ENCODE peak calls at places on chromosomes 16 and 17, in five cellular contexts. K, G, J, X and W are unnamed samples.

GRCh38 chr17:29625037-29625750 is 2.5 kb upstream of the CORO6 start:
- DNase-seq in K (no peak), G (peak; percentile 39), J (peak; percentile 75), X (peak; percentile 91), W (no peak)

GRCh38 chr16:87171723-87172122 is 145.5 kb downstream of the C16orf95 start:
- DNase-seq in K (no peak), G (no peak), J (no peak), X (no peak), W (no peak)

GRCh38 chr17:48970224-48970623 is 1.8 kb upstream of the GIP start:
- DNase-seq in K (no peak), G (no peak), J (no peak), X (no peak), W (no peak)

GRCh38 chr16:63315229-63315628 is 1279.0 kb upstream of the CDH8 start:
- DNase-seq in K (no peak), G (no peak), J (no peak), X (no peak), W (no peak)

GRCh38 chr17:27535178-27535928 is 79.1 kb downstream of the KSR1 start:
- DNase-seq in K (no peak), G (no peak), J (no peak), X (peak; percentile 20), W (no peak)

GRCh38 chr17:82605939-82606600 is 42.2 kb downstream of the WDR45B start:
- DNase-seq in K (no peak), G (no peak), J (no peak), X (no peak), W (no peak)

GRCh38 chr17:76092526-76093413 is 10.8 kb downstream of the EXOC7 start:
- DNase-seq in K (no peak), G (no peak), J (no peak), X (no peak), W (no peak)

GRCh38 chr16:74232831-74233465 is 63.7 kb upstream of the PSMD7 start:
- DNase-seq in K (no peak), G (no peak), J (no peak), X (no peak), W (no peak)

GRCh38 chr17:48352630-48353029 is 77.4 kb downstream of the SKAP1 start:
- DNase-seq in K (no peak), G (no peak), J (no peak), X (peak; percentile 53), W (no peak)

GRCh38 chr16:19377864-19378263 is 39.8 kb upstream of the TMC5 start:
- DNase-seq in K (no peak), G (no peak), J (peak; percentile 29), X (no peak), W (no peak)

GRCh38 chr17:75845058-75845711 is 981 bp upstream of the UNC13D start:
- DNase-seq in K (peak; percentile 70), G (peak; percentile 84), J (peak; percentile 94), X (peak; percentile 84), W (peak; percentile 82)

GRCh38 chr17:76166168-76166567 is 25.1 kb upstream of the FOXJ1 start:
- DNase-seq in K (no peak), G (no peak), J (no peak), X (peak; percentile 79), W (no peak)

GRCh38 chr17:19712436-19713004 is 3.9 kb downstream of the SLC47A2 start:
- DNase-seq in K (no peak), G (no peak), J (no peak), X (no peak), W (no peak)

GRCh38 chr16:65988019-65988418 is 378.5 kb upstream of the CDH5 start:
- DNase-seq in K (no peak), G (no peak), J (no peak), X (no peak), W (no peak)

GRCh38 chr17:75827291-75828050 is 16.7 kb downstream of the UNC13D start:
- DNase-seq in K (peak; percentile 44), G (peak; percentile 87), J (peak; percentile 92), X (peak; percentile 73), W (peak; percentile 71)

GRCh38 chr16:64278196-64278595 is 843.7 kb downstream of the CDH11 start:
- DNase-seq in K (no peak), G (no peak), J (no peak), X (peak; percentile 68), W (no peak)

GRCh38 chr17:44363613-44364159 is at the start of gene FAM171A2:
- DNase-seq in K (peak; percentile 68), G (peak; percentile 93), J (peak; percentile 85), X (peak; percentile 82), W (peak; percentile 83)

DNA sequence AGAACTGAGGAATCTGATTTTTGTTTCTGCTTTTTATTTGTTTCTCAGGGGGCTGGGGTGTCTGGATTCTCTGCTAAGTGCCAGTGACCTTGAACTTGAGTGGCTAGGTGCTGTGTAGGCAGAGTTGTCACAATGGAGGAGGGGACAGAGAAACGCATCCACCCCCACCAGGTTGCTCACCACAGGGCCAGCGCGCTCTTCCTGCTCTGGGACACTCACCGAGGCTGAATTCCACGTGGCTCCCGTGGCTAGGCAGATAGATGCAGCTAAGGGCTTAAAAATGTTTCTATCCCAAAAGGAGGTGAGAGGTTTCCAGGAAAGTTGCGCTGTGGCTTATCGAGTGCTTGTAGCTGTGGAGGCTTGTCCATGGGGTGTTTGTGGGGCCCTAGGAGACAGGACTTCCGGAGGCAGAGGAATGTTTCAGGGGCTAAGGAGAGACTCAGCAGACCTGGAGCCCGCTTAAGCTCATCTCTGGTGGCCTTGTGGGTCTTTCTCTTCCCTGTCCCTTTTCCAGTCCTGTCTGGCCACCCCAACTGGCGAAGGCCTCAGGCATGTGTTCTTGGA is 36.8 kb downstream of the ADCY7 start:
- DNase-seq in K (no peak), G (no peak), J (no peak), X (no peak), W (no peak)
- TF ChIP-seq EZH2phosphoT487 in K (no peak), G (no peak), J (no peak), X (no peak), W (no peak)

DNA sequence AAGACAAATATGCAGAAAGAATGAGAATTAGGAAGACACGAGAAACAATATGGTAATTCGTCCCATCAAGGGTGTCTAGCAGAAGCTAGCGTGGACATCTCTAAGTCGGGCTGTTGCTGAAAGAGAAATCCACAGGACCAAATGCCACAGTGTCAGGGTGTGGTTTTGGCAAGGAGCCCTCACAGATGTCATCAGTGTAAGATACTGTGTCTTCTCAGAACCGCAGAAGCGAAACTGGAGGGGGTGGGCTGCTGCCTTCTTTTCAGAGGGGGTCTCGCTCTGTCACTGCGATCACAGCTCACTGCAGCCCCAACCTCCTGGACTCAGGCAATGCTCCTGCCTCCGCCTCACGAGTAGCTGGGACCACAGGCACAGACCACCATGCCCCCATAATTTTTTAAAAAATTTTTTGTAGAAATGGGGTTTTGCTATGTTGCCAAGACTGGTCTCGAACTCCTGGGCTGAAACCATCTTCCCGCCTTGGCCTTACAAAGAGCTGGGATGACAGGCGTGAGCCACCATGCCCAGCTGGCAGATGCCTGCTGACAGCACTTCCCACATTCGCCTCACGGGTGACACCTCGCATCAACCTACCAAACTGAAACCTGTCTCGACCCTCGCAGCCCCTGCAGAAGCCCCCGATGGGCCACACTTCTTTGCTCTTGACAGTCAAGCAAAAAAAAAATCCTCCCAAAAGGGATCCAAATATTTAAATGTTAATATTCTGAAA is 26.2 kb downstream of the TRAP1 start:
- DNase-seq in K (no peak), G (no peak), J (peak; percentile 46), X (peak; percentile 64), W (no peak)
- TF ChIP-seq EZH2phosphoT487 in K (no peak), G (no peak), J (no peak), X (no peak), W (no peak)

GRCh38 chr17:64130559-64131001 is 636 bp upstream of the ERN1 start:
- DNase-seq in K (no peak), G (no peak), J (no peak), X (peak; percentile 66), W (peak; percentile 31)
- TF ChIP-seq EZH2phosphoT487 in K (no peak), G (no peak), J (no peak), X (no peak), W (no peak)

DNA sequence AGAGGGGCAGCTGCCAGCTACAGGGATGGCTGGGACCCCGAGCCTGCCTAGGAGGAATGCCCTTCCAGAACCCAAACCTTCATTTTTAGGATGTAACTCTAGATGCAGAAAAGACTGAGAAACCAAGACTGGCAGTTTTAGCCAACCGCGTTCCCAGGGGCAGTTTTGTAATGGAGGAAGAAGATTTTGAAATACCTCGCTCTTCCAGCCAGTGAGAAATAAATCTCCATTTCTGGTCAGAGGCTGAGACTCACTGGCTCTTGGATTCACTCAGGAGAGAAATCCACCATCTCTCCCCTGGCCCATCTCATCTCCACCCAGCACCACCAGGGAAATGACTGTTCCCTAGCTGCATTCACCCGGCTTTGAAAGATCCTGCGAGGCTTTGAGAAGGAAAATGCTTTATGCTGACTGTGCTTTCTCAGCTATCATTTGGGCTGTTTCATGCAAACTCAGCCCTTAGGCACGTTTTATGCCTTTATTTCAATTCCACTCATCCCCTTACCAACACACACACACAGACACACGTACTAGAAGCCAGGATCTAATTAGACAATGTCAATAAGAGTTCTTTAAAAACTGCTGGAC is 185.2 kb downstream of the SOX9 start:
- DNase-seq in K (no peak), G (no peak), J (no peak), X (peak; percentile 51), W (no peak)
- TF ChIP-seq EZH2phosphoT487 in K (no peak), G (no peak), J (no peak), X (no peak), W (no peak)

GRCh38 chr16:2808181-2808580 is 8.9 kb upstream of the PRSS21 start:
- DNase-seq in K (no peak), G (no peak), J (no peak), X (no peak), W (no peak)

GRCh38 chr16:2809149-2809760 is 7.8 kb upstream of the PRSS21 start:
- DNase-seq in K (no peak), G (no peak), J (no peak), X (no peak), W (no peak)

GRCh38 chr16:2813661-2814288 is 3.3 kb upstream of the PRSS21 start:
- DNase-seq in K (no peak), G (no peak), J (no peak), X (no peak), W (no peak)

GRCh38 chr16:2811703-2812471 is 5.2 kb upstream of the PRSS21 start:
- DNase-seq in K (no peak), G (no peak), J (no peak), X (no peak), W (no peak)

DNA sequence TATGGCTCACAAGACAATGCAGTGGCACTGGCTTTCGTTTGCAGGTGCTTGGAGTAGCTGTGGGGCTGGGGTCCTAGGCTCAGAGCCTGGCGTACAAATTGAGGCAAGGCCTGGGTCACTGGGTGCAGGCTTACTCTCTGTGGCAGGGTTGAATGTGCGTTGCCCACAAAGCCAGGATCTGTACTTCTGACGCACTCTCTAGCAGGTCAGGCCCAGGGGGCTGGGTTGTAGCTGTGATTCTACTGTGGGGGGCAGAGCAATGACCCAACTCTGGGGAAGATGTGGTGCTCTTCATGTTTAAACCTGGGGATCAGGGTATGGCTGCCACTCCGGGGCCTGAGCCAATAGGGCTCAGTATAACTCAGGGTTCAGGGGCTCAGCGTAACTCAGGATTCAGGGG is 6.4 kb upstream of the PRSS21 start:
- DNase-seq in K (no peak), G (no peak), J (no peak), X (no peak), W (no peak)
- TF ChIP-seq EZH2phosphoT487 in K (no peak), G (no peak), J (no peak), X (no peak), W (no peak)